ENCODE peak calls at places on chromosome 22, in five cellular contexts. One of them, this sample, is unnamed.

GRCh38 chr22:24535348-24535747 is 19.6 kb downstream of the GUCD1 start:
- DNase-seq in cardiac muscle cell: no peak
- DNase-seq in Peyer's patch: no peak
- DNase-seq in psoas muscle: peak; percentile 1
- DNase-seq in heart right ventricle: no peak
- DNase-seq in this sample: no peak

GRCh38 chr22:22663861-22664800 is 19.7 kb downstream of the GGTLC2 start:
- DNase-seq in cardiac muscle cell: no peak
- DNase-seq in psoas muscle: no peak
- DNase-seq in heart right ventricle: no peak
- DNase-seq in Peyer's patch: no peak
- DNase-seq in this sample: no peak

GRCh38 chr22:48939441-48940265 is 888.0 kb downstream of the BRD1 start:
- DNase-seq in Peyer's patch: no peak
- DNase-seq in heart right ventricle: no peak
- DNase-seq in psoas muscle: no peak
- DNase-seq in cardiac muscle cell: no peak
- DNase-seq in this sample: no peak

GRCh38 chr22:26161746-26162145 is 7.5 kb upstream of the SEZ6L start:
- DNase-seq in psoas muscle: no peak
- DNase-seq in Peyer's patch: no peak
- DNase-seq in cardiac muscle cell: no peak
- DNase-seq in heart right ventricle: no peak
- DNase-seq in this sample: no peak

GRCh38 chr22:38849816-38850215 is 6.0 kb upstream of the NPTXR start:
- DNase-seq in psoas muscle: no peak
- DNase-seq in cardiac muscle cell: no peak
- DNase-seq in heart right ventricle: no peak
- DNase-seq in Peyer's patch: no peak
- DNase-seq in this sample: no peak

GRCh38 chr22:27980424-27981148 is 61.5 kb upstream of the PITPNB start:
- DNase-seq in heart right ventricle: no peak
- DNase-seq in cardiac muscle cell: peak; percentile 75
- DNase-seq in psoas muscle: no peak
- DNase-seq in Peyer's patch: peak; percentile 9
- DNase-seq in this sample: no peak

GRCh38 chr22:24683671-24684070 is 80.7 kb downstream of the GGT1 start:
- DNase-seq in heart right ventricle: no peak
- DNase-seq in cardiac muscle cell: no peak
- DNase-seq in psoas muscle: no peak
- DNase-seq in Peyer's patch: no peak
- DNase-seq in this sample: no peak

GRCh38 chr22:28822930-28823481 is 22.6 kb upstream of the XBP1 start:
- DNase-seq in cardiac muscle cell: no peak
- DNase-seq in psoas muscle: no peak
- DNase-seq in heart right ventricle: no peak
- DNase-seq in Peyer's patch: no peak
- DNase-seq in this sample: no peak

GRCh38 chr22:17596226-17596625 is 32.3 kb downstream of the ATP6V1E1 start:
- DNase-seq in cardiac muscle cell: no peak
- DNase-seq in heart right ventricle: no peak
- DNase-seq in psoas muscle: no peak
- DNase-seq in Peyer's patch: no peak
- DNase-seq in this sample: no peak

GRCh38 chr22:26447594-26448329 is 18.7 kb downstream of the ASPHD2 start:
- DNase-seq in cardiac muscle cell: no peak
- DNase-seq in heart right ventricle: no peak
- DNase-seq in psoas muscle: no peak
- DNase-seq in Peyer's patch: no peak
- DNase-seq in this sample: no peak

GRCh38 chr22:48357961-48358360 is 1469.7 kb downstream of the BRD1 start:
- DNase-seq in Peyer's patch: no peak
- DNase-seq in heart right ventricle: no peak
- DNase-seq in psoas muscle: peak; percentile 5
- DNase-seq in cardiac muscle cell: no peak
- DNase-seq in this sample: no peak

GRCh38 chr22:44248926-44249325 is 63.8 kb downstream of the SHISAL1 start:
- DNase-seq in Peyer's patch: no peak
- DNase-seq in heart right ventricle: no peak
- DNase-seq in cardiac muscle cell: no peak
- DNase-seq in psoas muscle: no peak
- DNase-seq in this sample: no peak

GRCh38 chr22:26748845-26749244 is 91.5 kb downstream of the MIAT start:
- DNase-seq in Peyer's patch: no peak
- DNase-seq in heart right ventricle: no peak
- DNase-seq in cardiac muscle cell: no peak
- DNase-seq in psoas muscle: no peak
- DNase-seq in this sample: no peak

GRCh38 chr22:17084554-17085276 is at the start of gene IL17RA:
- DNase-seq in Peyer's patch: peak; percentile 91
- DNase-seq in cardiac muscle cell: peak; percentile 88
- DNase-seq in heart right ventricle: peak; percentile 92
- DNase-seq in psoas muscle: peak; percentile 91
- DNase-seq in this sample: peak; percentile 90

GRCh38 chr22:37746366-37747089 is 49.7 kb downstream of the TRIOBP start:
- DNase-seq in psoas muscle: peak; percentile 67
- DNase-seq in heart right ventricle: no peak
- DNase-seq in Peyer's patch: no peak
- DNase-seq in cardiac muscle cell: peak; percentile 23
- DNase-seq in this sample: peak; percentile 49

GRCh38 chr22:20109411-20110358 is 6.2 kb upstream of the RANBP1 start:
- DNase-seq in Peyer's patch: no peak
- DNase-seq in heart right ventricle: peak; percentile 13
- DNase-seq in psoas muscle: peak; percentile 54
- DNase-seq in cardiac muscle cell: no peak
- DNase-seq in this sample: peak; percentile 13

GRCh38 chr22:20106849-20107237 is 9.1 kb upstream of the RANBP1 start:
- DNase-seq in Peyer's patch: no peak
- DNase-seq in psoas muscle: no peak
- DNase-seq in cardiac muscle cell: no peak
- DNase-seq in heart right ventricle: peak; percentile 3
- DNase-seq in this sample: peak; percentile 12

GRCh38 chr22:20107471-20107901 is 8.4 kb upstream of the RANBP1 start:
- DNase-seq in heart right ventricle: peak; percentile 6
- DNase-seq in psoas muscle: peak; percentile 42
- DNase-seq in cardiac muscle cell: no peak
- DNase-seq in Peyer's patch: no peak
- DNase-seq in this sample: peak; percentile 7

GRCh38 chr22:20108757-20109230 is 7.1 kb upstream of the RANBP1 start:
- DNase-seq in psoas muscle: peak; percentile 45
- DNase-seq in cardiac muscle cell: no peak
- DNase-seq in Peyer's patch: no peak
- DNase-seq in heart right ventricle: peak; percentile 1
- DNase-seq in this sample: no peak

DNA sequence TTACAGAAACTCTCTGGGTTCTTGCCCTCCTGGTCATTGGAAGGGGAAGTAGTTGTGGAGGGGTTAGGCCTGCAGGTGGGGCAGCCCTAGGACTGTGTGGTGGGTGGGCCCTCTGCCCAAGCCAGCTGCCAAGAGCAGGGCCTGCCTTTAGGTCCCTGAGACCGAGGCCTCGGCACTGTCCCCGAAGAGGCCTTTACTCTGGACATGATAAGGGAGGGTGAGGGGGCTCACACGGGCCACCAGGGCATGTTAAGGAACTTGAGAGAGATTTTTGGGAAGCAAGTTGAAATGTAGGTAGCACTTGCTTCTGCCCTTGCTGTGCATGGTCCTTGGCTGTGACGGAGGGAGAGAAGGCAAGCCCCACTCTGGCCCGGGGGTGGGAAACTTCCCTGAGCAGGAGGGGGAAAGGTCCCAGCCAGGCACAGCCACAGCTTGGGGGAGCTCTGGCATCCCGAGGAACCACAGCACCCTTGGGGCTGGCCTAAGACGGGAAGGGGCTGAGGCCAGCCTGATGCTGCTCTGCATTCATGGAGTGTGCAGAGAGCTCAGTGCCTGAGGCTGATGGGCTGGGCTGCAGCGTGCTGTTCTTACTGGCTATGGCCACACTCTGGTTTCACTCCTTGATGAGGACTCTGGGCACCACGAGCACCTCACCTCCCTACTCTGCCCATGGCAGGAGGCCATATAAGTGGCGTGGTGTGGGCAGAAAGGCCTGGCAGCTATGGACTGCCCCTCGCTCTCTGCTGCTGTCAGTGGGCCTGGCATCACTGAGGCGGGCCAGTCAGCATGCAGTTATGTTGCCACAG is 7.8 kb upstream of the RANBP1 start:
- DNase-seq in cardiac muscle cell: no peak
- DNase-seq in heart right ventricle: peak; percentile 6
- DNase-seq in Peyer's patch: no peak
- DNase-seq in psoas muscle: peak; percentile 47
- DNase-seq in this sample: peak; percentile 10
- H3K36me3 ChIP-seq in cardiac muscle cell: peaks cover 41% of the 10 kb centered on the region
- H3K36me3 ChIP-seq in heart right ventricle: peaks cover 82% of the 10 kb centered on the region
- H3K36me3 ChIP-seq in Peyer's patch: no peaks in the 10 kb centered on the region
- H3K36me3 ChIP-seq in psoas muscle: peaks cover 5% of the 10 kb centered on the region
- H3K36me3 ChIP-seq in this sample: peaks cover 96% of the 10 kb centered on the region

GRCh38 chr22:39924286-39924685 is 23.4 kb downstream of the GRAP2 start:
- DNase-seq in psoas muscle: no peak
- DNase-seq in cardiac muscle cell: no peak
- DNase-seq in Peyer's patch: no peak
- DNase-seq in heart right ventricle: no peak
- DNase-seq in this sample: no peak

GRCh38 chr22:39925273-39925672 is 24.4 kb downstream of the GRAP2 start:
- DNase-seq in cardiac muscle cell: no peak
- DNase-seq in psoas muscle: no peak
- DNase-seq in heart right ventricle: no peak
- DNase-seq in Peyer's patch: no peak
- DNase-seq in this sample: no peak

GRCh38 chr22:39928556-39929401 is 27.9 kb downstream of the GRAP2 start:
- DNase-seq in Peyer's patch: no peak
- DNase-seq in cardiac muscle cell: no peak
- DNase-seq in psoas muscle: no peak
- DNase-seq in heart right ventricle: no peak
- DNase-seq in this sample: no peak

GRCh38 chr22:39926175-39927152 is 25.6 kb downstream of the GRAP2 start:
- DNase-seq in heart right ventricle: no peak
- DNase-seq in cardiac muscle cell: no peak
- DNase-seq in psoas muscle: no peak
- DNase-seq in Peyer's patch: no peak
- DNase-seq in this sample: no peak

DNA sequence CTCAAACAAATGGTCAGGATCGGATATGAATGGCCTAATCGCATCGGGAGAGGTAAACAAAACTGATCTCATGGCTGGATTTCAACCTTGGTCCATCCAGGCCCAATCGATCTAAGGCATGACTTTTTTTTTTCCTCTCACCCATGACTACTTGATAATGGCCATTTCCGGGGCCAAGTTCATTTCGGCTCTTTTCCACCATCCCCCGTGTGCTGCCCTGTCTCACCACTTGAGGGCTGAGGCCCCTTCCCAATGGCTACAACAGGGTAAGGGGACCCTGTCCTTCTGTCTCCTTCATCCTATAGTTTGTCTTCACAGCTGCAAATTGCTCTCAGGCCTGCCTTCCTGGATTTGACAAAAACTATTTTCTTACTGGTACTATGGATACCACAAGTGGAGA is 26.7 kb downstream of the GRAP2 start:
- DNase-seq in psoas muscle: no peak
- DNase-seq in Peyer's patch: no peak
- DNase-seq in heart right ventricle: no peak
- DNase-seq in cardiac muscle cell: no peak
- DNase-seq in this sample: no peak
- TF ChIP-seq CTCF in psoas muscle: no peak
- TF ChIP-seq CTCF in Peyer's patch: no peak
- TF ChIP-seq CTCF in heart right ventricle: no peak
- TF ChIP-seq CTCF in cardiac muscle cell: peak; percentile 5
- TF ChIP-seq CTCF in this sample: no peak

GRCh38 chr22:19857382-19857781 is 2.7 kb upstream of the GNB1L start:
- DNase-seq in heart right ventricle: no peak
- DNase-seq in psoas muscle: no peak
- DNase-seq in Peyer's patch: no peak
- DNase-seq in cardiac muscle cell: no peak
- DNase-seq in this sample: no peak

GRCh38 chr22:19853058-19853878 is 1.4 kb downstream of the GNB1L start:
- DNase-seq in heart right ventricle: no peak
- DNase-seq in cardiac muscle cell: no peak
- DNase-seq in psoas muscle: no peak
- DNase-seq in Peyer's patch: peak; percentile 15
- DNase-seq in this sample: no peak

GRCh38 chr22:19855504-19856409 is 1.1 kb upstream of the GNB1L start:
- DNase-seq in Peyer's patch: peak; percentile 71
- DNase-seq in cardiac muscle cell: no peak
- DNase-seq in heart right ventricle: peak; percentile 52
- DNase-seq in psoas muscle: peak; percentile 62
- DNase-seq in this sample: no peak

GRCh38 chr22:19853879-19854777 is 546 bp downstream of the GNB1L start:
- DNase-seq in cardiac muscle cell: no peak
- DNase-seq in psoas muscle: no peak
- DNase-seq in Peyer's patch: peak; percentile 16
- DNase-seq in heart right ventricle: peak; percentile 46
- DNase-seq in this sample: no peak

GRCh38 chr22:19854778-19855503 is at the start of the genes GNB1L and RTL10:
- DNase-seq in cardiac muscle cell: peak; percentile 99
- DNase-seq in psoas muscle: peak; percentile 99
- DNase-seq in heart right ventricle: peak; percentile 99
- DNase-seq in Peyer's patch: peak; percentile 95
- DNase-seq in this sample: peak; percentile 98
- H3K4me1 ChIP-seq in cardiac muscle cell: peaks cover 8% of the 10 kb centered on the region
- H3K4me1 ChIP-seq in psoas muscle: peaks cover 15% of the 10 kb centered on the region
- H3K4me1 ChIP-seq in heart right ventricle: peaks cover 25% of the 10 kb centered on the region
- H3K4me1 ChIP-seq in Peyer's patch: peaks cover 5% of the 10 kb centered on the region
- H3K4me1 ChIP-seq in this sample: peaks cover 37% of the 10 kb centered on the region

GRCh38 chr22:32562396-32562795 is 87.8 kb downstream of the FBXO7 start:
- DNase-seq in Peyer's patch: no peak
- DNase-seq in heart right ventricle: no peak
- DNase-seq in cardiac muscle cell: no peak
- DNase-seq in psoas muscle: no peak
- DNase-seq in this sample: no peak

GRCh38 chr22:32561756-32562155 is 87.1 kb downstream of the FBXO7 start:
- DNase-seq in cardiac muscle cell: no peak
- DNase-seq in psoas muscle: no peak
- DNase-seq in Peyer's patch: no peak
- DNase-seq in heart right ventricle: no peak
- DNase-seq in this sample: no peak

GRCh38 chr22:32561163-32561562 is 86.6 kb downstream of the FBXO7 start:
- DNase-seq in heart right ventricle: no peak
- DNase-seq in psoas muscle: no peak
- DNase-seq in cardiac muscle cell: no peak
- DNase-seq in Peyer's patch: no peak
- DNase-seq in this sample: no peak

GRCh38 chr22:32564170-32565001 is 89.8 kb downstream of the FBXO7 start:
- DNase-seq in psoas muscle: peak; percentile 58
- DNase-seq in Peyer's patch: no peak
- DNase-seq in heart right ventricle: no peak
- DNase-seq in cardiac muscle cell: no peak
- DNase-seq in this sample: no peak

GRCh38 chr22:32562916-32563315 is 88.3 kb downstream of the FBXO7 start:
- DNase-seq in Peyer's patch: no peak
- DNase-seq in cardiac muscle cell: no peak
- DNase-seq in psoas muscle: no peak
- DNase-seq in heart right ventricle: no peak
- DNase-seq in this sample: no peak
- H3K36me3 ChIP-seq in Peyer's patch: no peaks in the 10 kb centered on the region
- H3K36me3 ChIP-seq in cardiac muscle cell: no peaks in the 10 kb centered on the region
- H3K36me3 ChIP-seq in psoas muscle: no peaks in the 10 kb centered on the region
- H3K36me3 ChIP-seq in heart right ventricle: no peaks in the 10 kb centered on the region
- H3K36me3 ChIP-seq in this sample: no peaks in the 10 kb centered on the region